ENCODE peak calls at places on chromosome 13, in ten cellular contexts. X, U, O, Y, Z, K, G, J, V and E are unnamed samples.

GRCh38 chr13:33519561-33520479 is 234.3 kb upstream of the STARD13 start:
- DNase-seq in V (no peak), O (no peak), K (no peak), J (peak; percentile 57), G (no peak), X (no peak), U (no peak), Z (no peak), Y (peak; percentile 87), E (no peak)

GRCh38 chr13:45316210-45316799 is 24.7 kb downstream of the TPT1 start:
- DNase-seq in Z (no peak), O (no peak), G (no peak), X (no peak), V (no peak), K (no peak), J (no peak), Y (no peak), U (no peak), E (no peak)

GRCh38 chr13:105342421-105342820 is 1193.0 kb downstream of the EFNB2 start:
- DNase-seq in X (no peak), O (no peak), Y (no peak), G (no peak), V (no peak), J (no peak), U (no peak), Z (no peak), K (no peak), E (no peak)

GRCh38 chr13:24671367-24672117 is 8.7 kb upstream of the ATP12A start:
- DNase-seq in J (peak; percentile 75), K (no peak), V (no peak), G (peak; percentile 53), O (peak; percentile 99), X (no peak), U (peak; percentile 48), Y (peak; percentile 49), Z (no peak), E (peak; percentile 36)

GRCh38 chr13:59533561-59534337 is 630.0 kb downstream of the DIAPH3 start:
- DNase-seq in Y (peak; percentile 31), O (peak; percentile 10), X (no peak), G (no peak), J (no peak), K (peak; percentile 66), V (no peak), U (no peak), Z (no peak), E (no peak)

GRCh38 chr13:94090773-94091172 is 388.7 kb downstream of the DCT start:
- DNase-seq in J (peak; percentile 42), G (no peak), Z (no peak), K (no peak), U (no peak), X (no peak), O (no peak), Y (no peak), V (no peak), E (no peak)

GRCh38 chr13:42804244-42804868 is 23.0 kb downstream of the FAM216B start:
- DNase-seq in K (no peak), X (no peak), O (no peak), Y (no peak), Z (no peak), V (no peak), J (no peak), G (no peak), U (no peak), E (no peak)

GRCh38 chr13:37960427-37960826 is 90.9 kb upstream of the TRPC4 start:
- DNase-seq in J (no peak), U (no peak), O (peak; percentile 23), G (no peak), Z (no peak), Y (no peak), X (no peak), V (no peak), K (no peak), E (no peak)

GRCh38 chr13:100128373-100128772 is 39.5 kb downstream of the PCCA start:
- DNase-seq in O (no peak), Y (no peak), X (no peak), Z (no peak), U (no peak), V (no peak), J (peak; percentile 80), G (no peak), K (no peak), E (no peak)

GRCh38 chr13:94352057-94352456 is 127.4 kb downstream of the DCT start:
- DNase-seq in Y (no peak), O (no peak), U (no peak), J (no peak), Z (no peak), X (no peak), G (no peak), K (no peak), V (no peak), E (no peak)

GRCh38 chr13:113184568-113185440 is 23.7 kb downstream of the PCID2 start:
- DNase-seq in U (no peak), Z (no peak), G (no peak), Y (no peak), J (no peak), O (no peak), K (no peak), X (no peak), V (peak; percentile 24), E (peak; percentile 50)

GRCh38 chr13:100828226-100828625 is 153.6 kb upstream of the TMTC4 start:
- DNase-seq in O (no peak), U (no peak), V (no peak), K (no peak), Z (no peak), Y (no peak), G (no peak), X (no peak), J (no peak), E (no peak)

GRCh38 chr13:84672616-84673015 is 790.3 kb upstream of the SLITRK1 start:
- DNase-seq in U (no peak), K (no peak), V (no peak), G (no peak), X (no peak), J (no peak), Z (no peak), O (no peak), Y (no peak), E (no peak)

GRCh38 chr13:109180905-109181425 is 551.6 kb downstream of the MYO16 start:
- DNase-seq in G (no peak), Y (peak; percentile 77), K (no peak), O (peak; percentile 73), U (no peak), Z (no peak), X (no peak), V (no peak), J (peak; percentile 83), E (no peak)

GRCh38 chr13:99221567-99222239 is 21.0 kb downstream of the UBAC2 start:
- DNase-seq in G (no peak), X (no peak), J (no peak), K (no peak), O (no peak), U (no peak), Y (no peak), V (no peak), Z (no peak), E (no peak)

GRCh38 chr13:35771898-35772297 is 295.4 kb upstream of the MAB21L1 start:
- DNase-seq in Y (peak; percentile 95), G (no peak), U (no peak), J (peak; percentile 65), X (no peak), K (no peak), V (no peak), Z (no peak), O (peak; percentile 94), E (no peak)

GRCh38 chr13:35838356-35838755 is 292.8 kb downstream of the DCLK1 start:
- DNase-seq in O (peak; percentile 89), J (peak; percentile 4), X (no peak), K (no peak), Z (no peak), Y (peak; percentile 90), V (no peak), G (no peak), U (no peak), E (no peak)

GRCh38 chr13:41053384-41053826 is 7.9 kb upstream of the WBP4 start:
- DNase-seq in U (no peak), G (no peak), X (no peak), K (no peak), J (peak; percentile 63), V (no peak), Z (peak; percentile 45), Y (no peak), O (peak; percentile 46), E (no peak)

GRCh38 chr13:59094149-59094548 is 1069.6 kb downstream of the DIAPH3 start:
- DNase-seq in Z (no peak), X (no peak), G (no peak), V (no peak), Y (no peak), K (no peak), U (no peak), J (no peak), O (no peak), E (no peak)

GRCh38 chr13:49219647-49220034 is 497 bp upstream of the MLNR start:
- DNase-seq in J (no peak), Z (no peak), V (no peak), O (no peak), K (no peak), U (no peak), X (no peak), Y (no peak), G (no peak), E (no peak)

GRCh38 chr13:101384929-101385328 is 31.4 kb downstream of the NALCN start:
- DNase-seq in J (no peak), Z (no peak), O (no peak), G (no peak), Y (no peak), K (no peak), V (no peak), X (no peak), U (no peak), E (no peak)

GRCh38 chr13:23428183-23428528 is 5.3 kb downstream of the SACS start:
- DNase-seq in O (peak; percentile 9), Z (no peak), X (no peak), Y (peak; percentile 38), G (no peak), U (no peak), K (no peak), V (no peak), J (peak; percentile 28), E (no peak)

GRCh38 chr13:51959773-51960172 is 51.5 kb downstream of the ATP7B start:
- DNase-seq in X (no peak), K (no peak), U (no peak), Y (no peak), G (no peak), Z (peak; percentile 15), O (no peak), V (no peak), J (no peak), E (peak; percentile 31)

GRCh38 chr13:112900691-112901091 is 68.3 kb upstream of the MCF2L start:
- DNase-seq in J (no peak), V (no peak), Z (no peak), O (no peak), Y (no peak), X (no peak), G (no peak), U (no peak), K (no peak), E (no peak)

GRCh38 chr13:100630564-100630963 is 42.0 kb upstream of the GGACT start:
- DNase-seq in V (no peak), K (peak; percentile 98), Z (no peak), Y (no peak), U (peak; percentile 52), G (no peak), J (no peak), O (no peak), X (no peak), E (no peak)

GRCh38 chr13:36163809-36164308 is 32.7 kb upstream of the DCLK1 start:
- DNase-seq in Y (peak; percentile 78), U (no peak), Z (no peak), O (no peak), X (no peak), V (no peak), G (no peak), K (peak; percentile 13), J (peak; percentile 97), E (no peak)

GRCh38 chr13:91836554-91836953 is 438.1 kb downstream of the GPC5 start:
- DNase-seq in G (no peak), J (no peak), Z (no peak), K (no peak), O (no peak), U (no peak), X (no peak), Y (no peak), V (no peak), E (no peak)

GRCh38 chr13:21913010-21913409 is 242.1 kb downstream of the FGF9 start:
- DNase-seq in G (no peak), X (no peak), O (no peak), Y (no peak), J (no peak), K (no peak), U (peak; percentile 32), V (no peak), Z (no peak), E (no peak)